ENCODE peak calls at places on chromosomes 2 and 18, in seven cellular contexts. One of them, this sample, is unnamed.

GRCh38 chr18:60936101-60936500 is 397.1 kb upstream of the CDH20 start:
- DNase-seq in glutamatergic neuron: no peak
- DNase-seq in mucosa of descending colon: no peak
- DNase-seq in Calu3: no peak
- DNase-seq in activated CD8-positive, alpha-beta T cell treated with anti-CD3 and anti-CD28 coated beads for 36 hours: no peak
- DNase-seq in fibroblast of mammary gland: no peak
- DNase-seq in neural crest cell: no peak
- DNase-seq in this sample: no peak

GRCh38 chr2:108910541-108911396 is 78.3 kb downstream of the EDAR start:
- DNase-seq in neural crest cell: no peak
- DNase-seq in fibroblast of mammary gland: no peak
- DNase-seq in Calu3: no peak
- DNase-seq in mucosa of descending colon: peak; percentile 0
- DNase-seq in activated CD8-positive, alpha-beta T cell treated with anti-CD3 and anti-CD28 coated beads for 36 hours: no peak
- DNase-seq in glutamatergic neuron: no peak
- DNase-seq in this sample: no peak

GRCh38 chr18:46099463-46099862 is 1.4 kb upstream of the ATP5F1A start:
- DNase-seq in fibroblast of mammary gland: no peak
- DNase-seq in glutamatergic neuron: no peak
- DNase-seq in mucosa of descending colon: no peak
- DNase-seq in activated CD8-positive, alpha-beta T cell treated with anti-CD3 and anti-CD28 coated beads for 36 hours: no peak
- DNase-seq in Calu3: no peak
- DNase-seq in neural crest cell: no peak
- DNase-seq in this sample: no peak

GRCh38 chr2:26782876-26783704 is 2.8 kb upstream of the CENPA start:
- DNase-seq in mucosa of descending colon: peak; percentile 58
- DNase-seq in Calu3: no peak
- DNase-seq in activated CD8-positive, alpha-beta T cell treated with anti-CD3 and anti-CD28 coated beads for 36 hours: no peak
- DNase-seq in fibroblast of mammary gland: no peak
- DNase-seq in neural crest cell: no peak
- DNase-seq in glutamatergic neuron: no peak
- DNase-seq in this sample: no peak

GRCh38 chr2:65402780-65403528 is 29.4 kb downstream of the SPRED2 start:
- DNase-seq in glutamatergic neuron: no peak
- DNase-seq in Calu3: no peak
- DNase-seq in activated CD8-positive, alpha-beta T cell treated with anti-CD3 and anti-CD28 coated beads for 36 hours: no peak
- DNase-seq in fibroblast of mammary gland: peak; percentile 80
- DNase-seq in neural crest cell: no peak
- DNase-seq in mucosa of descending colon: no peak
- DNase-seq in this sample: peak; percentile 51

GRCh38 chr2:136117391-136117841 is 533 bp downstream of the CXCR4 start:
- DNase-seq in glutamatergic neuron: peak; percentile 56
- DNase-seq in neural crest cell: peak; percentile 45
- DNase-seq in activated CD8-positive, alpha-beta T cell treated with anti-CD3 and anti-CD28 coated beads for 36 hours: peak; percentile 72
- DNase-seq in Calu3: peak; percentile 32
- DNase-seq in fibroblast of mammary gland: peak; percentile 25
- DNase-seq in mucosa of descending colon: peak; percentile 45
- DNase-seq in this sample: peak; percentile 51

GRCh38 chr2:27765621-27766286 is 5.8 kb upstream of the MRPL33 start:
- DNase-seq in mucosa of descending colon: peak; percentile 67
- DNase-seq in fibroblast of mammary gland: peak; percentile 25
- DNase-seq in neural crest cell: no peak
- DNase-seq in activated CD8-positive, alpha-beta T cell treated with anti-CD3 and anti-CD28 coated beads for 36 hours: peak; percentile 46
- DNase-seq in glutamatergic neuron: no peak
- DNase-seq in Calu3: peak; percentile 89
- DNase-seq in this sample: peak; percentile 54

GRCh38 chr2:1238571-1239138 is 174.6 kb upstream of the TPO start:
- DNase-seq in glutamatergic neuron: no peak
- DNase-seq in neural crest cell: no peak
- DNase-seq in activated CD8-positive, alpha-beta T cell treated with anti-CD3 and anti-CD28 coated beads for 36 hours: no peak
- DNase-seq in Calu3: no peak
- DNase-seq in mucosa of descending colon: no peak
- DNase-seq in fibroblast of mammary gland: no peak
- DNase-seq in this sample: no peak

GRCh38 chr18:51537487-51537886 is 340.0 kb upstream of the MEX3C start:
- DNase-seq in glutamatergic neuron: peak; percentile 34
- DNase-seq in mucosa of descending colon: peak; percentile 6
- DNase-seq in fibroblast of mammary gland: no peak
- DNase-seq in neural crest cell: peak; percentile 29
- DNase-seq in activated CD8-positive, alpha-beta T cell treated with anti-CD3 and anti-CD28 coated beads for 36 hours: peak; percentile 14
- DNase-seq in Calu3: peak; percentile 68
- DNase-seq in this sample: peak; percentile 8

GRCh38 chr2:232488721-232489300 is 1.2 kb upstream of the ECEL1 start:
- DNase-seq in glutamatergic neuron: no peak
- DNase-seq in Calu3: no peak
- DNase-seq in neural crest cell: no peak
- DNase-seq in activated CD8-positive, alpha-beta T cell treated with anti-CD3 and anti-CD28 coated beads for 36 hours: no peak
- DNase-seq in fibroblast of mammary gland: no peak
- DNase-seq in mucosa of descending colon: no peak
- DNase-seq in this sample: no peak

DNA sequence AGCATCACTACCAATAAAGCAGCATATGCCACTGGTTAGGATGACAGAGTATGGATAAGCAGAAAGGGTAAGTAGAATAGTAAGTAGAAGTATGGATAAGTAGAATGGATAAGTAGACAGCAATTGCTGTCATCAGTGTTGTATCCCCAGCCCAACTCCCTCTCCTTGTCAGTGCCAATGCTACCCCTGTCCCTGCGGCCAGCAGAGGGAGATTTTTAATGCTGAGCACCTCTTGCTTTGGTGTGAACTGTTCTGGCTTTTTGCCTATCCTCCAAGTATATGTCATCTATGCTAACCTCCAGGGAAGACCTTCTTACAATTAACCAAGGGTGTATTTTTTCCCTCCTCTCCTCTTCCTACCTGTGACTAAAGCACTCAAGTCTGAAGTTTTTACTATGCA is 136.7 kb upstream of the SPHKAP start:
- DNase-seq in mucosa of descending colon: peak; percentile 55
- DNase-seq in activated CD8-positive, alpha-beta T cell treated with anti-CD3 and anti-CD28 coated beads for 36 hours: peak; percentile 2
- DNase-seq in fibroblast of mammary gland: peak; percentile 39
- DNase-seq in Calu3: peak; percentile 53
- DNase-seq in glutamatergic neuron: peak; percentile 59
- DNase-seq in neural crest cell: peak; percentile 32
- DNase-seq in this sample: peak; percentile 20
- TF ChIP-seq CTCF in mucosa of descending colon: no peak
- TF ChIP-seq CTCF in activated CD8-positive, alpha-beta T cell treated with anti-CD3 and anti-CD28 coated beads for 36 hours: no peak
- TF ChIP-seq CTCF in fibroblast of mammary gland: peak; percentile 37
- TF ChIP-seq CTCF in Calu3: peak; percentile 71
- TF ChIP-seq CTCF in glutamatergic neuron: peak; percentile 68
- TF ChIP-seq CTCF in neural crest cell: peak; percentile 65
- TF ChIP-seq CTCF in this sample: peak; percentile 55

GRCh38 chr2:20118051-20118450 is 66.6 kb upstream of the LAPTM4A start:
- DNase-seq in Calu3: no peak
- DNase-seq in neural crest cell: no peak
- DNase-seq in mucosa of descending colon: no peak
- DNase-seq in activated CD8-positive, alpha-beta T cell treated with anti-CD3 and anti-CD28 coated beads for 36 hours: no peak
- DNase-seq in fibroblast of mammary gland: no peak
- DNase-seq in glutamatergic neuron: no peak
- DNase-seq in this sample: no peak
- TF ChIP-seq CTCF in Calu3: no peak
- TF ChIP-seq CTCF in neural crest cell: no peak
- TF ChIP-seq CTCF in mucosa of descending colon: no peak
- TF ChIP-seq CTCF in activated CD8-positive, alpha-beta T cell treated with anti-CD3 and anti-CD28 coated beads for 36 hours: no peak
- TF ChIP-seq CTCF in fibroblast of mammary gland: no peak
- TF ChIP-seq CTCF in glutamatergic neuron: no peak
- TF ChIP-seq CTCF in this sample: no peak

DNA sequence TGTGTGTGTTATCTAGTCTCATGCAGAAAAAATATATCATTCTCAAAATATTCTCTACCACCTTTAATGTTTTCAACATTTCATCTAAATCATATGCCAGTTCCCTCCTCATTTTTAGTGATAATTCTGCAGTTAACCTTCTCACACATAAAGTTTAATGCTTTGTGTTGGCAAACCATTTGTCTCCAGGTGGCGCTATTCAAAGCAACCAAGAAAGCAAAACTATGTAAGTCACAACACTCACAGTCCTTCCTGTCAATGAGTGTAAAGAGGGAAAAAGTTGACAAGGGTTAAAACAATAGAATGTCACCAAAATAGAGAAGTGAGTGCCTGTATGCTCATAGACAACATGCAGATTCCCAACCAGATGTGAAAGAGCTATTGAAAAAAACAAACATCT is 961.6 kb upstream of the LRRTM1 start:
- DNase-seq in fibroblast of mammary gland: no peak
- DNase-seq in Calu3: peak; percentile 2
- DNase-seq in mucosa of descending colon: no peak
- DNase-seq in glutamatergic neuron: no peak
- DNase-seq in neural crest cell: peak; percentile 14
- DNase-seq in activated CD8-positive, alpha-beta T cell treated with anti-CD3 and anti-CD28 coated beads for 36 hours: peak; percentile 2
- DNase-seq in this sample: no peak
- TF ChIP-seq CTCF in fibroblast of mammary gland: no peak
- TF ChIP-seq CTCF in Calu3: peak; percentile 24
- TF ChIP-seq CTCF in mucosa of descending colon: no peak
- TF ChIP-seq CTCF in glutamatergic neuron: peak; percentile 46
- TF ChIP-seq CTCF in neural crest cell: peak; percentile 69
- TF ChIP-seq CTCF in activated CD8-positive, alpha-beta T cell treated with anti-CD3 and anti-CD28 coated beads for 36 hours: no peak
- TF ChIP-seq CTCF in this sample: no peak

GRCh38 chr2:25257032-25257455 is 84.7 kb downstream of the DNMT3A start:
- DNase-seq in activated CD8-positive, alpha-beta T cell treated with anti-CD3 and anti-CD28 coated beads for 36 hours: no peak
- DNase-seq in Calu3: no peak
- DNase-seq in glutamatergic neuron: peak; percentile 60
- DNase-seq in fibroblast of mammary gland: no peak
- DNase-seq in neural crest cell: no peak
- DNase-seq in mucosa of descending colon: no peak
- DNase-seq in this sample: peak; percentile 68

GRCh38 chr2:25258814-25259743 is 82.6 kb downstream of the DNMT3A start:
- DNase-seq in mucosa of descending colon: no peak
- DNase-seq in glutamatergic neuron: no peak
- DNase-seq in Calu3: no peak
- DNase-seq in activated CD8-positive, alpha-beta T cell treated with anti-CD3 and anti-CD28 coated beads for 36 hours: no peak
- DNase-seq in neural crest cell: no peak
- DNase-seq in fibroblast of mammary gland: no peak
- DNase-seq in this sample: no peak

GRCh38 chr2:25256486-25256875 is 85.2 kb downstream of the DNMT3A start:
- DNase-seq in Calu3: no peak
- DNase-seq in glutamatergic neuron: no peak
- DNase-seq in mucosa of descending colon: no peak
- DNase-seq in neural crest cell: no peak
- DNase-seq in activated CD8-positive, alpha-beta T cell treated with anti-CD3 and anti-CD28 coated beads for 36 hours: no peak
- DNase-seq in fibroblast of mammary gland: no peak
- DNase-seq in this sample: no peak

GRCh38 chr2:25259744-25260124 is 82.0 kb downstream of the DNMT3A start:
- DNase-seq in fibroblast of mammary gland: no peak
- DNase-seq in activated CD8-positive, alpha-beta T cell treated with anti-CD3 and anti-CD28 coated beads for 36 hours: no peak
- DNase-seq in Calu3: no peak
- DNase-seq in neural crest cell: no peak
- DNase-seq in glutamatergic neuron: no peak
- DNase-seq in mucosa of descending colon: no peak
- DNase-seq in this sample: no peak

DNA sequence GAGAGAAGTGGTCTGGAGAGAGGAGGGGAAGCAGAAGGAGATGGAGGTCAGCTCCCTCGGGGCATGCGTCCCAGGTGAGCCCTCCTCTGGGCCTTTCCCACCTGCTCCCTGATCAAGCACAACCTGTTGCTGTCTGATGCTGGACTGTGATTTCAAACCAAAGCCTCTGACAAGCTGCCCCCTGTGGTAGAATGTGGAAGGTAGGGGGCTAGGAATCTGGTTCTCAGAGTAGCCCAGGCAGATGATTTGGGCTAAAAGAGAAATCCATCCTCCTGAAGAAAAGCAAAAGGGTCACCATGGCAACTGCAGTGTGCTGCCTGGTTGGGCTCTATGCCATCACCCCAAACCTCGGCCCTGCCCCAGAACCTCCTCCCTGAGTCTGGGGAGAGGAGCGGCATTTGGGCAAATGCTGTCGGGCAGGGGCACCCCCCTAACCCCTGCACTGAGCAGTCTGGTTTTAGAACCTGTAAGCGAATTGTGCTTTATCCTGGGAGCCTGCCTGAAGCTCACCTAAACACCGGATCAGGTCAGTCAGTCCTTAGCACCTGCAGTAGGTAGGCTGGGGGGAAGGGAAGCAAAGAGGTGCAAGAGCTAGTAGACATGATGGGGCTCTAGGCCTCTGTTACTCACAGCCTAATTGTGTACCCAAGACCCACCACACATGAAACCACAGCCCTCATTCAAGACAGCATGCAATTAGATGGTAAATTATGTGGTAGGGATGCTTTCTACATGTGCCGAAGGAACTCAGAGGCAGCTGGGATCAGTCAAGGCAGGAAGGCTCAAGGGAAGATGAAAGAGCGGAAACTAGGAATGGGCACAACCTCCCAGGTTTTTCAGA is 83.6 kb downstream of the DNMT3A start:
- DNase-seq in fibroblast of mammary gland: no peak
- DNase-seq in neural crest cell: no peak
- DNase-seq in glutamatergic neuron: no peak
- DNase-seq in mucosa of descending colon: no peak
- DNase-seq in activated CD8-positive, alpha-beta T cell treated with anti-CD3 and anti-CD28 coated beads for 36 hours: no peak
- DNase-seq in Calu3: no peak
- DNase-seq in this sample: no peak
- TF ChIP-seq CTCF in fibroblast of mammary gland: no peak
- TF ChIP-seq CTCF in neural crest cell: no peak
- TF ChIP-seq CTCF in glutamatergic neuron: peak; percentile 6
- TF ChIP-seq CTCF in mucosa of descending colon: no peak
- TF ChIP-seq CTCF in activated CD8-positive, alpha-beta T cell treated with anti-CD3 and anti-CD28 coated beads for 36 hours: no peak
- TF ChIP-seq CTCF in Calu3: no peak
- TF ChIP-seq CTCF in this sample: no peak

GRCh38 chr2:107380912-107381311 is 445.8 kb upstream of the RGPD4 start:
- DNase-seq in fibroblast of mammary gland: no peak
- DNase-seq in glutamatergic neuron: no peak
- DNase-seq in mucosa of descending colon: no peak
- DNase-seq in activated CD8-positive, alpha-beta T cell treated with anti-CD3 and anti-CD28 coated beads for 36 hours: no peak
- DNase-seq in neural crest cell: no peak
- DNase-seq in Calu3: no peak
- DNase-seq in this sample: no peak
- TF ChIP-seq CTCF in fibroblast of mammary gland: no peak
- TF ChIP-seq CTCF in glutamatergic neuron: no peak
- TF ChIP-seq CTCF in mucosa of descending colon: no peak
- TF ChIP-seq CTCF in activated CD8-positive, alpha-beta T cell treated with anti-CD3 and anti-CD28 coated beads for 36 hours: no peak
- TF ChIP-seq CTCF in neural crest cell: no peak
- TF ChIP-seq CTCF in Calu3: no peak
- TF ChIP-seq CTCF in this sample: no peak